ENCODE peak calls at places on chromosomes 3 and 15, in seven cellular contexts. One of them, this sample, is unnamed.

GRCh38 chr3:113832477-113833164 is 6.0 kb upstream of the GRAMD1C start:
- DNase-seq in colonic mucosa: no peak
- DNase-seq in OCI-LY7: no peak
- DNase-seq in dorsolateral prefrontal cortex: no peak
- DNase-seq in fibroblast of lung: no peak
- DNase-seq in astrocyte: peak; percentile 19
- DNase-seq in adrenal gland: no peak
- DNase-seq in this sample: no peak

GRCh38 chr3:4993276-4994143 is 14.3 kb downstream of the BHLHE40 start:
- DNase-seq in OCI-LY7: no peak
- DNase-seq in adrenal gland: no peak
- DNase-seq in astrocyte: no peak
- DNase-seq in colonic mucosa: peak; percentile 10
- DNase-seq in fibroblast of lung: no peak
- DNase-seq in dorsolateral prefrontal cortex: no peak
- DNase-seq in this sample: peak; percentile 69

GRCh38 chr15:97728791-97729190 is 231.7 kb upstream of the ARRDC4 start:
- DNase-seq in OCI-LY7: no peak
- DNase-seq in dorsolateral prefrontal cortex: no peak
- DNase-seq in fibroblast of lung: no peak
- DNase-seq in colonic mucosa: no peak
- DNase-seq in astrocyte: no peak
- DNase-seq in adrenal gland: no peak
- DNase-seq in this sample: no peak

GRCh38 chr3:142022381-142022780 is 127.0 kb downstream of the TFDP2 start:
- DNase-seq in colonic mucosa: no peak
- DNase-seq in dorsolateral prefrontal cortex: no peak
- DNase-seq in adrenal gland: no peak
- DNase-seq in OCI-LY7: peak; percentile 79
- DNase-seq in fibroblast of lung: peak; percentile 23
- DNase-seq in astrocyte: no peak
- DNase-seq in this sample: no peak

GRCh38 chr3:61268659-61269058 is 17.4 kb upstream of the FHIT start:
- DNase-seq in astrocyte: no peak
- DNase-seq in colonic mucosa: no peak
- DNase-seq in dorsolateral prefrontal cortex: no peak
- DNase-seq in adrenal gland: no peak
- DNase-seq in fibroblast of lung: no peak
- DNase-seq in OCI-LY7: no peak
- DNase-seq in this sample: no peak

GRCh38 chr3:193016437-193016887 is 98.8 kb upstream of the MB21D2 start:
- DNase-seq in adrenal gland: peak; percentile 39
- DNase-seq in astrocyte: peak; percentile 16
- DNase-seq in dorsolateral prefrontal cortex: no peak
- DNase-seq in fibroblast of lung: no peak
- DNase-seq in colonic mucosa: no peak
- DNase-seq in OCI-LY7: no peak
- DNase-seq in this sample: no peak

GRCh38 chr3:184662192-184662591 is 49.7 kb downstream of the MAGEF1 start:
- DNase-seq in adrenal gland: no peak
- DNase-seq in dorsolateral prefrontal cortex: no peak
- DNase-seq in astrocyte: peak; percentile 19
- DNase-seq in OCI-LY7: no peak
- DNase-seq in fibroblast of lung: no peak
- DNase-seq in colonic mucosa: no peak
- DNase-seq in this sample: no peak

GRCh38 chr3:196942915-196943277 is 568 bp upstream of the NCBP2 start:
- DNase-seq in astrocyte: peak; percentile 22
- DNase-seq in OCI-LY7: peak; percentile 18
- DNase-seq in fibroblast of lung: no peak
- DNase-seq in dorsolateral prefrontal cortex: peak; percentile 57
- DNase-seq in colonic mucosa: peak; percentile 47
- DNase-seq in adrenal gland: no peak
- DNase-seq in this sample: no peak

GRCh38 chr15:82810863-82811421 is 1.5 kb downstream of the WHAMM start:
- DNase-seq in adrenal gland: no peak
- DNase-seq in astrocyte: peak; percentile 5
- DNase-seq in dorsolateral prefrontal cortex: no peak
- DNase-seq in colonic mucosa: no peak
- DNase-seq in OCI-LY7: peak; percentile 36
- DNase-seq in fibroblast of lung: no peak
- DNase-seq in this sample: no peak

GRCh38 chr15:82698711-82699345 is 10.8 kb downstream of the AP3B2 start:
- DNase-seq in dorsolateral prefrontal cortex: no peak
- DNase-seq in astrocyte: no peak
- DNase-seq in fibroblast of lung: no peak
- DNase-seq in colonic mucosa: no peak
- DNase-seq in adrenal gland: no peak
- DNase-seq in OCI-LY7: no peak
- DNase-seq in this sample: no peak

GRCh38 chr15:71804226-71804625 is 6.1 kb upstream of the NR2E3 start:
- DNase-seq in OCI-LY7: peak; percentile 32
- DNase-seq in astrocyte: no peak
- DNase-seq in dorsolateral prefrontal cortex: no peak
- DNase-seq in fibroblast of lung: no peak
- DNase-seq in adrenal gland: no peak
- DNase-seq in colonic mucosa: no peak
- DNase-seq in this sample: no peak

GRCh38 chr15:37984368-37984767 is 49.9 kb downstream of the TMCO5A start:
- DNase-seq in OCI-LY7: no peak
- DNase-seq in fibroblast of lung: no peak
- DNase-seq in adrenal gland: no peak
- DNase-seq in astrocyte: no peak
- DNase-seq in colonic mucosa: no peak
- DNase-seq in dorsolateral prefrontal cortex: no peak
- DNase-seq in this sample: no peak

GRCh38 chr3:38130631-38131065 is 6.3 kb downstream of the ACAA1 start:
- DNase-seq in dorsolateral prefrontal cortex: no peak
- DNase-seq in astrocyte: no peak
- DNase-seq in adrenal gland: no peak
- DNase-seq in fibroblast of lung: no peak
- DNase-seq in colonic mucosa: no peak
- DNase-seq in OCI-LY7: no peak
- DNase-seq in this sample: peak; percentile 24

GRCh38 chr3:114651555-114651954 is 357.7 kb downstream of the TIGIT start:
- DNase-seq in astrocyte: no peak
- DNase-seq in fibroblast of lung: no peak
- DNase-seq in dorsolateral prefrontal cortex: no peak
- DNase-seq in OCI-LY7: no peak
- DNase-seq in adrenal gland: no peak
- DNase-seq in colonic mucosa: no peak
- DNase-seq in this sample: no peak

GRCh38 chr3:189458536-189458935 is 172.7 kb upstream of the TP63 start:
- DNase-seq in fibroblast of lung: peak; percentile 2
- DNase-seq in astrocyte: peak; percentile 27
- DNase-seq in colonic mucosa: no peak
- DNase-seq in adrenal gland: peak; percentile 15
- DNase-seq in dorsolateral prefrontal cortex: no peak
- DNase-seq in OCI-LY7: no peak
- DNase-seq in this sample: no peak

GRCh38 chr3:132735589-132735988 is 13.4 kb upstream of the NPHP3 start:
- DNase-seq in adrenal gland: no peak
- DNase-seq in colonic mucosa: no peak
- DNase-seq in astrocyte: no peak
- DNase-seq in fibroblast of lung: no peak
- DNase-seq in dorsolateral prefrontal cortex: no peak
- DNase-seq in OCI-LY7: no peak
- DNase-seq in this sample: no peak

DNA sequence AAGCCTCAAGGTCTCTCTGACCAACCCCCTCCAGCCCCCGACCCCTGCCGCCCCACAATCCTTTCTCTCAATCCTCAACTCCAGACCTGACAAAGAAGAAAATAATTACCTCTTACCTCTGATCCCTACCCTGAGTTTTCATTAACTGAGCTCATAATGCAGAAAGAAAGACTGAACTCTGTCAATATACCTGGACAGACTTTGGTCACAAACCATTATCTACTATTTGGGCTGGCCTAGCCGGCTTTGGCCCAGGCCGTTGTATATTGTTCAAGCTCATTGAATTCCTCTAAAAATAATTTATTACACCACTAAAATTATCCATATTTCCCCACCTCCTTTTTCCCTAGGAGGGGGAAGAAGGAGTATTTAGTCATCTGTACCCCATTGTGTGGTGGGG is 29.3 kb upstream of the SPTSSB start:
- DNase-seq in dorsolateral prefrontal cortex: no peak
- DNase-seq in colonic mucosa: no peak
- DNase-seq in OCI-LY7: no peak
- DNase-seq in adrenal gland: no peak
- DNase-seq in fibroblast of lung: no peak
- DNase-seq in astrocyte: no peak
- DNase-seq in this sample: no peak
- H3K27ac ChIP-seq in dorsolateral prefrontal cortex: no peak overlapping the region
- H3K27ac ChIP-seq in colonic mucosa: no peak overlapping the region
- H3K27ac ChIP-seq in OCI-LY7: no peak overlapping the region
- H3K27ac ChIP-seq in adrenal gland: no peak overlapping the region
- H3K27ac ChIP-seq in fibroblast of lung: no peak overlapping the region
- H3K27ac ChIP-seq in astrocyte: no peak overlapping the region
- H3K27ac ChIP-seq in this sample: no peak overlapping the region

GRCh38 chr3:172273378-172273777 is 174.9 kb downstream of the GHSR start:
- DNase-seq in OCI-LY7: no peak
- DNase-seq in dorsolateral prefrontal cortex: no peak
- DNase-seq in adrenal gland: no peak
- DNase-seq in fibroblast of lung: no peak
- DNase-seq in colonic mucosa: no peak
- DNase-seq in astrocyte: no peak
- DNase-seq in this sample: no peak

GRCh38 chr3:172275586-172275985 is 172.7 kb downstream of the GHSR start:
- DNase-seq in astrocyte: no peak
- DNase-seq in adrenal gland: no peak
- DNase-seq in dorsolateral prefrontal cortex: no peak
- DNase-seq in fibroblast of lung: no peak
- DNase-seq in OCI-LY7: no peak
- DNase-seq in colonic mucosa: no peak
- DNase-seq in this sample: no peak

GRCh38 chr3:172274906-172275305 is 173.3 kb downstream of the GHSR start:
- DNase-seq in OCI-LY7: no peak
- DNase-seq in fibroblast of lung: no peak
- DNase-seq in dorsolateral prefrontal cortex: no peak
- DNase-seq in astrocyte: no peak
- DNase-seq in adrenal gland: no peak
- DNase-seq in colonic mucosa: no peak
- DNase-seq in this sample: no peak

GRCh38 chr3:172277151-172277652 is 171.1 kb downstream of the GHSR start:
- DNase-seq in dorsolateral prefrontal cortex: no peak
- DNase-seq in fibroblast of lung: no peak
- DNase-seq in colonic mucosa: no peak
- DNase-seq in OCI-LY7: no peak
- DNase-seq in astrocyte: no peak
- DNase-seq in adrenal gland: no peak
- DNase-seq in this sample: no peak

DNA sequence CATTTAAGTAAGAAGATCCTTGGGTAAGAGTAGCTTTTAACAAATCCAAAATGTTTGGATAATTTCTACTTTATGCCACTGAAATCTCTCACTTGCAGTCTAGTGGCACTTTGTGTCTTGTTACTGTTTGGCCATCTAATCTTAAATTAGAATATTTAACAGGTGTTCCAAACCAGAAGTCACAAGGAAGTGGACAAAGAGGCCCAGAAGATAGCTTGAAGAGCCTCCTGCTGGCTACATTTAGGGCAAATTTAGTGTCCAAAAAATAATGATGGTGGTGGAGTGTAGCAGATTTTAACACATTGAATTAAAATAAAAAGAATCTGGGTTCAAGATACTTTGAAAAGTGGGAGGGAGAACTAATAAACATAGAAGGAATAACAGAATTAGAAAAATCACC is 172.2 kb downstream of the GHSR start:
- DNase-seq in dorsolateral prefrontal cortex: no peak
- DNase-seq in colonic mucosa: no peak
- DNase-seq in OCI-LY7: peak; percentile 31
- DNase-seq in fibroblast of lung: no peak
- DNase-seq in adrenal gland: no peak
- DNase-seq in astrocyte: no peak
- DNase-seq in this sample: no peak
- TF ChIP-seq CTCF in dorsolateral prefrontal cortex: no peak
- TF ChIP-seq CTCF in colonic mucosa: no peak
- TF ChIP-seq CTCF in OCI-LY7: peak; percentile 48
- TF ChIP-seq CTCF in fibroblast of lung: no peak
- TF ChIP-seq CTCF in adrenal gland: no peak
- TF ChIP-seq CTCF in astrocyte: no peak
- TF ChIP-seq CTCF in this sample: no peak

DNA sequence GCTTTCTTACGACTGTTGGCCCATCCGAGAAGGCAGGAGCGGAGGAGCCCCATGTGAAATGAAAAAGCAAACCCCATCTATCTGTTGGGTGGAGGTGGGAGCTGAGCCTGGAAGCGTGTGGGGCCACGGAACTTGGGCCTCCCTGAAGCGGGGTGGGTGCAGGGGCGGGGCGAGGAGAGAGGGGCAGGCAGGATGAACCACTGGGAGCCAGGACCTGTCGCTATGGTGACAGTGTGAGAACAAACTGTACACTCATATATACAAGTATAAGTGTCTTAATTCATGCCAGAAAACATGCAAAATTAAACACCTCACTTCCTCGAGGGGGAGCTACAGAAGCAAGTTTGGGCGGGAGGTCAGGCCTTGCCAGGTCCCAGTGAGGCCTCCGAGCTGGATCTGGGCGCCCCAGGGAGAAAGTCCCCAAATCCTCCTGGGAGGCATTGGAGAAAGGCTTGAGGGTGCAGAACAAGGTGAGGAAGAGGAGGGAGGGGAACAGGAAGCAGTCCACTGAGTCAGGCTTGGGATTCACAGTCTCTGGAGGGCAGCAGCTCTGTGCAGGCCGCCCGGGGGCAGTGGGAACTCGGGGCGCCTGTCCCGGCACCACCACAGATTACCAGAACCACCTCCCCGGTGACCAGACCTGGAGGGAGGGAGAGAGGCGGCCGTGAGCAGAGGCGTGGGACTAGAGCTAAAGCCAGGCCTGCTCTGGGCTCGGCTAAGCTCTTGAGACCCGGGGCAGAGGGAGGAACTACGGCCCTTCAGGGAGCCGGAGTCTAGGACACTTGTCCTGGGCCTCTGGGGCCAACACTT is 34.8 kb downstream of the RBPMS2 start:
- DNase-seq in OCI-LY7: peak; percentile 30
- DNase-seq in dorsolateral prefrontal cortex: no peak
- DNase-seq in fibroblast of lung: peak; percentile 88
- DNase-seq in adrenal gland: no peak
- DNase-seq in astrocyte: peak; percentile 39
- DNase-seq in colonic mucosa: peak; percentile 48
- DNase-seq in this sample: no peak
- H3K4me3 ChIP-seq in OCI-LY7: no peak overlapping the region
- H3K4me3 ChIP-seq in dorsolateral prefrontal cortex: no peak overlapping the region
- H3K4me3 ChIP-seq in fibroblast of lung: no peak overlapping the region
- H3K4me3 ChIP-seq in adrenal gland: no peak overlapping the region
- H3K4me3 ChIP-seq in astrocyte: no peak overlapping the region
- H3K4me3 ChIP-seq in colonic mucosa: no peak overlapping the region
- H3K4me3 ChIP-seq in this sample: no peak overlapping the region

DNA sequence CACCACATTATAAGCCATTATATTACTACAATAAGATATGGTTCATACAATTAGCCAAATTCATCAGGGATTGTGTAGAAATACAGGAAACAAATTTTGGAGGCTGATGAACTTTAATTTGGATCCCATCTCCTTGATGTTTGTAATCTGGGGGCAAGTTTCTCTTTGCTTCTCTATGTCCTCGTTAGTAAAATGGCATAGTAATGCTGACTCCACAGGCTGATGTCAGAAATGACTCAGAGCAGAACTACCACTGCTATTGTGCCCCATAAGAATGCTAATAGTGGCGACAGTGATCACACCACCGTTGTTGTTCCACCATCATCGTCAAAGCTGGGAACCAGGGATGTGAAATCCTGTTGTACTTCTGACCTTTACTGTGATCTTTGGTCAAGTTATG is 722.3 kb upstream of the LMCD1 start:
- DNase-seq in colonic mucosa: no peak
- DNase-seq in dorsolateral prefrontal cortex: no peak
- DNase-seq in OCI-LY7: no peak
- DNase-seq in astrocyte: peak; percentile 60
- DNase-seq in adrenal gland: no peak
- DNase-seq in fibroblast of lung: no peak
- DNase-seq in this sample: no peak
- H3K27ac ChIP-seq in colonic mucosa: no peak overlapping the region
- H3K27ac ChIP-seq in dorsolateral prefrontal cortex: no peak overlapping the region
- H3K27ac ChIP-seq in OCI-LY7: no peak overlapping the region
- H3K27ac ChIP-seq in astrocyte: peak overlapping the region; percentile 70
- H3K27ac ChIP-seq in adrenal gland: peak overlapping the region; percentile 39
- H3K27ac ChIP-seq in fibroblast of lung: no peak overlapping the region
- H3K27ac ChIP-seq in this sample: no peak overlapping the region

This sample was measured in coronary artery.